ENCODE peak calls at places on chromosome 18, in six cellular contexts. T is IMR-90, Y is H1, K is mesendoderm, Z is mesenchymal stem cell, O is H9. M is an unnamed sample.

GRCh38 chr18:6866552-6866951 is 137.0 kb downstream of the ARHGAP28 start:
- DNase-seq in T (no peak), O (no peak), Z (peak), K (no peak), Y (no peak), M (no peak)

GRCh38 chr18:46152808-46153617 is 48.8 kb downstream of the HAUS1 start:
- DNase-seq in K (peak), Z (no peak), O (peak), Y (peak), T (no peak), M (peak)

GRCh38 chr18:46250084-46250811 is 146.1 kb downstream of the HAUS1 start:
- DNase-seq in K (peak), Y (no peak), T (peak), Z (peak), O (no peak), M (no peak)

GRCh38 chr18:46152436-46152807 is 48.2 kb downstream of the HAUS1 start:
- DNase-seq in K (no peak), O (no peak), Z (peak), T (peak), Y (no peak), M (no peak)

GRCh38 chr18:33577688-33578370 is at the start of gene ASXL3:
- DNase-seq in T (no peak), Z (peak), K (peak), O (peak), Y (peak), M (peak)

GRCh38 chr18:41809652-41810051 is 145.4 kb upstream of the PIK3C3 start:
- DNase-seq in Z (peak), T (no peak), Y (no peak), O (no peak), K (peak), M (no peak)

GRCh38 chr18:46917808-46918600 is 602 bp downstream of the KATNAL2 start:
- DNase-seq in Y (peak), Z (peak), O (peak), K (peak), T (peak), M (no peak)

GRCh38 chr18:48597110-48597509 is 58.3 kb downstream of the CTIF start:
- DNase-seq in Y (no peak), T (no peak), K (no peak), Z (no peak), O (no peak), M (no peak)

GRCh38 chr18:58456625-58457024 is 172.3 kb downstream of the ALPK2 start:
- DNase-seq in K (no peak), O (no peak), Y (no peak), T (no peak), Z (no peak), M (no peak)

GRCh38 chr18:33826151-33826550 is 248.1 kb downstream of the ASXL3 start:
- DNase-seq in O (no peak), K (no peak), Y (no peak), Z (no peak), T (no peak), M (no peak)

GRCh38 chr18:905307-905947 is 756 bp downstream of the ADCYAP1 start:
- DNase-seq in K (peak), Y (peak), Z (no peak), O (peak), T (no peak), M (no peak)

GRCh38 chr18:71471963-71472725 is 1072.0 kb downstream of the CBLN2 start:
- DNase-seq in T (no peak), Y (peak), O (peak), K (peak), Z (no peak), M (no peak)

GRCh38 chr18:7817596-7817995 is 250.5 kb downstream of the PTPRM start:
- DNase-seq in K (no peak), O (no peak), T (no peak), Z (peak), Y (no peak), M (no peak)

GRCh38 chr18:40984856-40985255 is 970.2 kb upstream of the PIK3C3 start:
- DNase-seq in K (no peak), O (no peak), Y (no peak), T (peak), Z (peak), M (no peak)

GRCh38 chr18:6355789-6356589 is 58.7 kb downstream of the L3MBTL4 start:
- DNase-seq in Y (no peak), K (peak), Z (peak), T (peak), O (no peak), M (no peak)

GRCh38 chr18:57901819-57902600 is 98.9 kb upstream of the ATP8B1 start:
- DNase-seq in Z (no peak), T (peak), Y (no peak), O (no peak), K (no peak), M (no peak)

GRCh38 chr18:58529714-58530354 is 99.1 kb downstream of the ALPK2 start:
- DNase-seq in Z (peak), O (peak), Y (peak), K (peak), T (peak), M (peak)

GRCh38 chr18:47141289-47141688 is 9.0 kb downstream of the HDHD2 start:
- DNase-seq in O (no peak), Z (no peak), T (no peak), Y (no peak), K (no peak), M (no peak)

GRCh38 chr18:24683965-24684364 is 223.5 kb downstream of the HRH4 start:
- DNase-seq in K (peak), Z (no peak), T (no peak), O (peak), Y (no peak), M (no peak)

GRCh38 chr18:45664824-45665763 is 49.8 kb downstream of the SLC14A2 start:
- DNase-seq in K (peak), Z (peak), O (peak), T (peak), Y (peak), M (peak)

GRCh38 chr18:8257851-8258434 is 351.3 kb upstream of the RAB12 start:
- DNase-seq in Y (no peak), K (peak), Z (peak), T (no peak), O (no peak), M (no peak)

GRCh38 chr18:45049548-45050307 is 369.0 kb downstream of the SETBP1 start:
- DNase-seq in K (no peak), O (no peak), Y (no peak), T (no peak), Z (no peak), M (no peak)

GRCh38 chr18:59148192-59148591 is 8.5 kb downstream of the SEC11C start:
- DNase-seq in Y (no peak), O (no peak), K (no peak), T (no peak), Z (no peak), M (no peak)

GRCh38 chr18:65235966-65236634 is 514.7 kb upstream of the CDH7 start:
- DNase-seq in Z (peak), T (no peak), O (no peak), K (peak), Y (no peak), M (no peak)

GRCh38 chr18:48893559-48894265 is 57.1 kb downstream of the SMAD7 start:
- DNase-seq in Z (no peak), Y (no peak), O (no peak), K (no peak), T (no peak), M (no peak)

GRCh38 chr18:33833847-33834246 is 255.8 kb downstream of the ASXL3 start:
- DNase-seq in O (no peak), T (no peak), Y (no peak), K (peak), Z (no peak), M (no peak)

GRCh38 chr18:1394966-1395365 is 490.3 kb downstream of the ADCYAP1 start:
- DNase-seq in K (no peak), Y (no peak), O (no peak), T (no peak), Z (no peak), M (no peak)

GRCh38 chr18:5868218-5868904 is 27.0 kb downstream of the TMEM200C start:
- DNase-seq in T (peak), Y (peak), O (peak), Z (peak), K (peak), M (peak)

GRCh38 chr18:2963048-2963447 is 49.9 kb downstream of the LPIN2 start:
- DNase-seq in O (no peak), Z (no peak), K (no peak), Y (no peak), T (no peak), M (no peak)

GRCh38 chr18:68703326-68703725 is 11.6 kb downstream of the TMX3 start:
- DNase-seq in K (peak), O (no peak), Z (no peak), T (no peak), Y (no peak), M (no peak)
- H2BK15ac ChIP-seq in K (no peak), O (no peak), Z (no peak), T (no peak), Y (no peak), M (no peak)

DNA sequence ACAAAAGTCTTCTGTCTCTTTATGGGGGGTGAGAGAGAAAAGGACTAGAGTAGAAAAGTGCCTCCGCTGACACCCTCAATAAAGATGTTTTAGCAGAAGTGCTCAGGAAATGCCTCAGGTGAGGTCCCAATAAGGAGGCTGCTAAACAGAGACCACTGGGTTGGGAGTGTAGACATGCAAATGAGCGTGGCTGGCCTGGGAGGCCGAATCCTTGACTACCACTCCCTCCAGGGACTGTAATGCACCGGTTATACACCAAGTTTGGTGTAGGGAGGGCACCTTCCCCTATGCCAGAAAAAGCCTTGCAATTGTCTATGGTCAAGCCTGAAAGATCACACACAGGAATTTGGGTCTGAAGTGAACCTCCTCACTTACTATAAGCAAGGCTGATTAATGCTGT is 1.8 kb downstream of the TMX3 start:
- DNase-seq in T (no peak), O (no peak), K (peak), Z (no peak), Y (no peak), M (no peak)
- H3K9ac ChIP-seq in T (no peak), O (no peak), K (peak), Z (peak), Y (no peak), M (peak)

DNA sequence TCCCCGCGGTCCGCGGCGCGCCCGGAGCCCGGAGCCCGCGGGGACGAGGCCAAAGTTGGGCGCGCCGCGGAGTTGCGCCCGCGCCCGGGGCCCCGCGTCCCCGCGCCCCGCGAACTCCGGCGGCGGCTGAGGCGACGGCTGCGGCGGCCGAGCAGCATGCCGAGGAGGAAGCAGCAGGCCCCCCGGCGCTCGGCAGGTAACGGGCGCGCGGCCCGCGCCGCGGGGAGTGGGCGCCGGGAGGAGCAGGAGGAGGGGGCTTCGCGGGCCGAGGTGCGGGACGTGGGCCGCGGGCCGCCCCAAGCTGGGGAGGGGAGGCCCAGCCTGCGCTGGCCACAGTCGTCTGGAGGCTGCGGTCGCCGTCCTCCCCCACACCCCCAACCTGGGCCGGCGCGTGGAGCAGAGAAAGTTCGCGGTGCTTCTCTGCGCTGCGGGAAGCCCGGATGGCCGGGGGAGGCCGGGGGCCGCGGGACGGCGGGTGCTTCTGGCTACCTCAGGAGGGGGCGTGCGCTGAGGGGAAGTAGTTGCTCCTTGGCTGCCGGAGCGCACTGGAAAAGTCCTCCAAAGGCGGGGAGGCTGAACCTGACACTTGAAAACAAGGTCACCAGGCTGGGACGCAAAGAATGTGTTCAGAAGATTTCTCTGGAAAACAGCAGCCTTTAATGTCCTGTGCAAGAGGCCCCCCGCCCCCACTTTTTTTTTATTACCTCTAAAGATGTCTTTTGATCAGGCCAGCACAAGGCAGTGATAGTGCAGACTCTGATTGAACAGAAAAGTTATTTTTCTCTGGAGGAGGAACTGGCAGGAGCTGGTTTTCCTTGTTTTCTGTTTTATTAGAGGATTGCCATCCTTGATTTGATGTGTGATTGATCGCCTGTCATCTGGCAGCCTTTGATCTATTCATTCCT is 1.4 kb downstream of the TSHZ1 start:
- DNase-seq in O (peak), Y (peak), Z (peak), K (peak), T (peak), M (peak)
- H3K18ac ChIP-seq in O (no peak), Y (no peak), Z (peak), K (peak), T (peak), M (peak)

GRCh38 chr18:64002581-64002980 is 32.7 kb downstream of the SERPINB8 start:
- DNase-seq in T (no peak), Z (no peak), Y (no peak), O (no peak), K (no peak), M (no peak)
- H2BK15ac ChIP-seq in T (no peak), Z (no peak), Y (no peak), O (no peak), K (no peak), M (no peak)

DNA sequence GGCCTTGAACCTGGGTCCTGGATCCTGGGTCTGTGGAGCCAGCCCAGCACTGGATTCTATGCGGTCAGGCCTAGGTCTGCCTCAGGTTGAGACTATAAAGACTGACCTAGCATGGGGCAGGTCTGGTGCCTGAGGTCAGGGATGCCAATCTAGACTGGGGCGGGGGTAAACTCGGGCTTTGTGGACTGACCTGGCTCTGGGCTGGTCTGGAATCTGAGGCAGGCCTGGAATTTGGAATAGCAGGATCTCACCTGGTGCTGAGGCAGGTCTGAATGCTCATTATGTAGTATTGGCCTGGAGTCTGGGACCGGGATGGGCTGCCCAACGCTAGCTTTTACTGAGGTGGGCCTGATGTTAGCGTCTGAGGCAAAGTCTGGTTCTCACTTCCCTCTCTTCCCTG is 256.0 kb downstream of the KIAA1328 start:
- DNase-seq in O (peak), T (no peak), Y (peak), K (peak), Z (no peak), M (no peak)
- H3K9ac ChIP-seq in O (no peak), T (no peak), Y (no peak), K (no peak), Z (no peak), M (no peak)

GRCh38 chr18:35508030-35508429 is 10.3 kb upstream of the INO80C start:
- DNase-seq in Y (peak), O (no peak), K (no peak), T (no peak), Z (no peak), M (no peak)
- H3K18ac ChIP-seq in Y (no peak), O (no peak), K (no peak), T (no peak), Z (no peak), M (no peak)

DNA sequence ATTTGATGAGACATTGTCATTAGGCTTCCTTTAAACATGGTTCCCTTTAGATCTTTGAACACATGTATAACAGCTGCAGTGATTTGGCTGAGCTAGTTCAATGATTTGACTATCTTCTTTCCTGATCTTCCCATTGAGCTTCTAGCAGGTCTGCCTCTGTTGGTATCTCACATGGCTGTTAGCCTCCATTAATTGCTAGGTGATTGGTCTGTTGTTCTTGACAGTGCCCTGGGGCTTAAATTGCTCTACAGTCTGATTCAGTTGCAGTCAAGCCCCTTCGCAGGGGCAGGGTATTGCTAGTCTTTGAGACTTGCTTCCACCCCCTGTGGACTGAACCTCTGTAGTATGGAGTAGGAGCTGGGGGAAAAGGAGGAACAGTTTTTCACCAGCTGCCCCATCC is 24.1 kb downstream of the SKA1 start:
- DNase-seq in O (peak), K (peak), Y (no peak), T (no peak), Z (no peak), M (no peak)
- H2BK15ac ChIP-seq in O (no peak), K (no peak), Y (no peak), T (no peak), Z (no peak), M (no peak)

DNA sequence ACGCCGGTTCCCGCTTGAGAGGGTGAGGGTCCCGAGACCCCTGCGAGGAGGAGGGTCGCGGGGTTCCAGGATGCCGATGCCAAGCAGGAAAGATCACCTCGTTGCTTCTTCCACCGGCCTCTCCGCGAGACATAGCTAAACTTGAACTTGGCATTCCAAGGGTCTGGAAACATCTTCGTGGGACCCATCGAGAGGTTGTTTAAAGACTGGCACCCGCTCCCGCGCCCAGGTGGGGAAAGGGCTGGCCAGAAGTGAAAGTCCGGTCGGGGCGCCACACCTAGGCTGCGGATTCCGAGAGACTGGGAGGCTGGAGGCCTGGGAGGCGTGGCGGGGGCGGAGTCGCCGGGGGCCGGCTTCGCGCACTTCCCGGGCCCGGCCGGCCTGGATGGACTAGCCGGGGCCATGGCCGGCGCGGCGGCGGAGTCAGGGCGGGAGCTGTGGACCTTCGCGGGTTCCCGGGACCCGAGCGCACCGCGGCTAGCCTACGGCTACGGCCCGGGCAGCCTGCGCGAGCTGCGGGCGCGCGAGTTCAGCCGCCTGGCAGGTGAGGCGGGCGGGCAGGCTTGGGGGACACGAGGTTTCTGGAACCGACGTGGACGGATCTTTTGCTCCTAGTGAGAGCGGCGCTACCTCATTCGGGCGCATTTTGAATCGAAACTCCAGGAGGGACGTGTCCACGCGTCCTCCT is at the start of gene MOCOS:
- DNase-seq in T (peak), K (peak), Y (peak), O (peak), Z (peak), M (peak)
- H3K9ac ChIP-seq in T (peak), K (peak), Y (peak), O (peak), Z (peak), M (peak)

DNA sequence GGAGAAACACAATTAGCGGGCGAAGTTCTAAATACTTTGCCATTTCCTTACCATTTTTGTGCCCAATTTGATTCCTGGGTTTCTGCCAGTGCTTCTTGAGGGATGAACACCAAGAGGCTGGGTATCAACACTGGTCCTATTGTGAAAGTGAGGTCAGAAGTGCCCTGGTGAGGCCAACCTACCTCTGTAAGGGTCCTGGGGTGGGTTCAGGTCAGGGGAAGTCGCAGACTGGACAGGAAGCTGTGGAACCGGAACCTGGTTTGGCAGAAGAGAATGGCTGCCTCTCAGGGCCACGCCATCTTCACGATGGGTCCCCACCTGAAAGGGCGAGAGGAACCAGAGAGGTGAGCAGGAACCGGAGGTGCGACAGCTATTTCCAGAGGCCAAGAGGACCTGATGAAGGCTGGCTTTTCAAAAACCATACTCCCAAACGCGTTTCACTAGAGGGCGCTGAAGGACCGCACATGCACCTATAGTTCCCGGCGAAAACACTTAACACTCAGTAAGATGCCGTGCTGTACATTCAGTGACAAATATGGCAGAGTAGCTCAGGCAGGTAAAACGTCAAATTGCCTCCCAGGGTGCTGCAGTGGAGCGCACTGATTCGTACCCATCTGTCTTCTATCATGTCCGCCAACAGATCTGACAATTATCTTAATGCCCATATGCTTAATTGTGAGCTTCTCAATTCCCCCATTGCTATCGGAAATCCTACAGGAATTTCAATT is 275.3 kb upstream of the CCDC68 start:
- DNase-seq in Z (peak), K (peak), T (peak), Y (peak), O (peak), M (peak)
- H3K18ac ChIP-seq in Z (no peak), K (no peak), T (no peak), Y (no peak), O (no peak), M (no peak)